ENCODE peak calls at places on chromosomes 2 and 18, in seven cellular contexts. I is fibroblast of lung; Q is cardiac muscle cell; R is heart left ventricle; M is colonic mucosa; J is left ventricle myocardium inferior; A is CD8-positive, alpha-beta T cell. U is an unnamed sample. For H3K4me1, the result is how much of the 10 kb centered on the place peaks cover.

GRCh38 chr2:156340818-156341481 is 8.4 kb upstream of the NR4A2 start:
- DNase-seq in I (no peak), Q (peak), R (no peak), M (no peak), J (no peak), A (no peak), U (no peak)

GRCh38 chr2:209145941-209146681 is 277.7 kb upstream of the MAP2 start:
- DNase-seq in I (no peak), Q (no peak), R (no peak), M (no peak), J (no peak), A (no peak), U (no peak)

GRCh38 chr2:60294901-60295590 is 258.4 kb downstream of the BCL11A start:
- DNase-seq in I (no peak), Q (peak), R (no peak), M (no peak), J (no peak), A (no peak), U (no peak)

GRCh38 chr2:129733579-129733978 is 245.9 kb upstream of the RAB6C start:
- DNase-seq in I (no peak), Q (no peak), R (no peak), M (no peak), J (no peak), A (no peak), U (no peak)

GRCh38 chr18:44700652-44701051 is 20.0 kb downstream of the SETBP1 start:
- DNase-seq in I (peak), Q (peak), R (no peak), M (no peak), J (no peak), A (no peak), U (no peak)

GRCh38 chr2:99571609-99572344 is 82.0 kb upstream of the REV1 start:
- DNase-seq in I (peak), Q (no peak), R (no peak), M (no peak), J (no peak), A (no peak), U (no peak)

GRCh38 chr2:224151680-224152310 is 112.7 kb upstream of the SERPINE2 start:
- DNase-seq in I (no peak), Q (no peak), R (no peak), M (no peak), J (no peak), A (no peak), U (peak)

GRCh38 chr18:36155960-36156757 is 26.5 kb downstream of the ELP2 start:
- DNase-seq in I (peak), Q (no peak), R (no peak), M (no peak), J (no peak), A (no peak), U (no peak)

GRCh38 chr2:101063753-101064502 is 61.8 kb downstream of the RPL31 start:
- DNase-seq in I (peak), Q (no peak), R (no peak), M (no peak), J (no peak), A (no peak), U (no peak)

GRCh38 chr2:217366246-217366645 is 506.4 kb upstream of the TNP1 start:
- DNase-seq in I (no peak), Q (no peak), R (no peak), M (no peak), J (no peak), A (no peak), U (no peak)

GRCh38 chr18:55452123-55452611 is 135.8 kb downstream of the TCF4 start:
- DNase-seq in I (peak), Q (no peak), R (no peak), M (no peak), J (no peak), A (no peak), U (peak)

GRCh38 chr2:30323499-30323898 is 92.2 kb downstream of the LBH start:
- DNase-seq in I (no peak), Q (no peak), R (no peak), M (no peak), J (no peak), A (no peak), U (no peak)

GRCh38 chr2:235836416-235837042 is 331.7 kb downstream of the GBX2 start:
- DNase-seq in I (no peak), Q (peak), R (no peak), M (no peak), J (no peak), A (peak), U (no peak)

GRCh38 chr2:16103614-16104344 is 163.4 kb downstream of the MYCN start:
- DNase-seq in I (no peak), Q (no peak), R (no peak), M (no peak), J (no peak), A (no peak), U (peak)

GRCh38 chr18:12251311-12251710 is 2.9 kb upstream of the CIDEA start:
- DNase-seq in I (no peak), Q (no peak), R (no peak), M (no peak), J (no peak), A (no peak), U (no peak)

GRCh38 chr2:241269707-241270520 is 45.6 kb downstream of the HDLBP start:
- DNase-seq in I (no peak), Q (no peak), R (no peak), M (no peak), J (no peak), A (no peak), U (no peak)

GRCh38 chr2:238865015-238865719 is 17.3 kb downstream of the TWIST2 start:
- DNase-seq in I (no peak), Q (no peak), R (no peak), M (no peak), J (no peak), A (peak), U (no peak)

GRCh38 chr2:118061135-118061955 is 26.9 kb upstream of the INSIG2 start:
- DNase-seq in I (peak), Q (peak), R (no peak), M (no peak), J (no peak), A (no peak), U (no peak)

GRCh38 chr2:203534486-203535077 is 519 bp downstream of the RAPH1 start:
- DNase-seq in I (peak), Q (peak), R (peak), M (peak), J (peak), A (peak), U (no peak)

GRCh38 chr2:66236816-66237469 is 198.0 kb upstream of the MEIS1 start:
- DNase-seq in I (no peak), Q (peak), R (no peak), M (no peak), J (no peak), A (no peak), U (peak)

GRCh38 chr2:232549655-232550350 is 554 bp downstream of the TIGD1 start:
- DNase-seq in I (no peak), Q (no peak), R (no peak), M (no peak), J (no peak), A (no peak), U (no peak)

GRCh38 chr2:157439792-157440186 is 4.1 kb downstream of the CYTIP start:
- DNase-seq in I (no peak), Q (no peak), R (no peak), M (peak), J (no peak), A (no peak), U (no peak)

GRCh38 chr2:202032841-202033316 is 776 bp upstream of the FZD7 start:
- DNase-seq in I (peak), Q (peak), R (peak), M (peak), J (peak), A (peak), U (peak)

GRCh38 chr18:7817596-7817995 is 250.5 kb downstream of the PTPRM start:
- DNase-seq in I (no peak), Q (no peak), R (no peak), M (no peak), J (no peak), A (no peak), U (no peak)

GRCh38 chr2:11835403-11835802 is 89.0 kb downstream of the LPIN1 start:
- DNase-seq in I (no peak), Q (no peak), R (no peak), M (no peak), J (no peak), A (no peak), U (no peak)

GRCh38 chr2:181683518-181684453 is 3.5 kb upstream of the NEUROD1 start:
- DNase-seq in I (peak), Q (peak), R (no peak), M (no peak), J (no peak), A (no peak), U (no peak)

GRCh38 chr2:234853739-234854138 is 98.1 kb upstream of the SH3BP4 start:
- DNase-seq in I (no peak), Q (no peak), R (no peak), M (no peak), J (no peak), A (no peak), U (no peak)

GRCh38 chr2:14303366-14304115 is 329.0 kb upstream of the LRATD1 start:
- DNase-seq in I (no peak), Q (no peak), R (no peak), M (no peak), J (no peak), A (no peak), U (no peak)

GRCh38 chr18:47677952-47678351 is 252.5 kb downstream of the SMAD2 start:
- DNase-seq in I (no peak), Q (no peak), R (no peak), M (no peak), J (no peak), A (no peak), U (no peak)
- H3K4me1 ChIP-seq in I (under half), Q (under half), R (under half), M (under half), J (under half), A (under half), U (under half)

DNA sequence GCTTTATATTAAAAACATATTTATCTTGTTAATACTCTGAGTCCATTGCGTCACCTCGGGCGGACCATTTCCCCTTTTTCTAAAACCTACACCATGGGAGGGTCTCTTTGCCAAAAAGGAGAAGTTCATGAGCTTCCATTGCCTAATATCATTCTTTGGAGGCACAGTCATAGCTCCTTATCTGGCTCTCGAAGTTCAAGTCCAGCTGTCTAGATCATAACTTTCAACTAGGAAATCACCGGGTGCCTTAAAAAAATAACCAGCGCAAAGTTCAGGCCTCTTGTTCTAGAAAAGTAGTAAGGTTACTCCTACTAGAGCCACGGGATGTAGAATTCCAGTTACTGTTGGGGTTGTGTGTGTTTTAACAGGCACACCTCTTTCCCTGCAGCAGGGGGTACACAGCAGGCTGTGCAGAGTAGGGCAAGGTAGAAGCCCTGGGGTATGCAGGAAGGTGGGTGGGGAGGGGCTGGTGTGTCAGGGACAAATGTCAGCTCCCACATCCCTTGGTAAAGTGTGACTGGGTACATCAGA is 50.6 kb downstream of the LRRFIP1 start:
- DNase-seq in I (peak), Q (no peak), R (no peak), M (peak), J (no peak), A (no peak), U (no peak)
- H3K4me1 ChIP-seq in I (under half), Q (under half), R (under half), M (under half), J (half or more), A (under half), U (under half)

GRCh38 chr2:3730646-3731045 is 27.3 kb downstream of the DCDC2C start:
- DNase-seq in I (peak), Q (no peak), R (no peak), M (no peak), J (no peak), A (no peak), U (no peak)
- H3K4me1 ChIP-seq in I (under half), Q (under half), R (under half), M (under half), J (under half), A (under half), U (under half)

DNA sequence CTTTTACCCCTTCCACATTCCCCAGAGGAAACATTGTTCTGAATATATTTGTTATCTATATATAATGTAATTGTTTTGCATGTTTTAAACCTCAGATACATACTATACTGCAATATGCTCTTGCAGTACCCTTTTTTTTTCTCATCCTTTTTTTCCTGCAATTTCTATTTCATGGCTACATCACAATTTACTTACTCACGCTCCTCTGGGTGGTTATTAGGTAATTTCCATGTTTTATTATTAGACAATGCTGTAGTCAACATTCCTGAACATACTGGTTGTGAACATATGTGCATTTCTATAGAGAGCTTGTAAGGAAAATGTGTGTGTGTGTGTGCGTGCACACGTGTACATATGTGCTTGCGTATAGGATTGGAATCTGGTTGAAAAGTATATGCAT is 22.2 kb downstream of the NCOA1 start:
- DNase-seq in I (no peak), Q (no peak), R (no peak), M (no peak), J (no peak), A (no peak), U (no peak)
- H3K4me1 ChIP-seq in I (under half), Q (under half), R (under half), M (under half), J (half or more), A (under half), U (under half)

DNA sequence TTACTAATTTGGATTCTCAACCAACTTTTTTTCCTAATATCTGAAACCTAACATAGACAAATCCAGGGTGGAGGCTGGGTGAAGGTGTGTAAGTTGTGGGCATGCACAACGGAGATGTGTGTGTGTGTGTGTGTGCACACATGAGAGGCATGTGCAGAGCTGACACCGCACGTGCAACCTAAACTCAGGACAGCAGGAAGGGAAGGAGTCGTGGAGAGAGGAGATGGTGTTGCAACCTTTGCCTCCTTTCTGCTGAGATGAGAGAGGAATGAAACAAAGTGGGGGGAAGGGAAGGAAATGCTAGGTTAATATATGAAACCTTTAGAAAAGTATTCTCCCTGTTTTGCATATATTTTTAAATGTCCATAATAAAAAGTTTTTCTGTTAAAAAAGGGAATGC is 64.7 kb downstream of the KCTD1 start:
- DNase-seq in I (no peak), Q (no peak), R (no peak), M (no peak), J (no peak), A (no peak), U (no peak)
- H3K4me1 ChIP-seq in I (under half), Q (under half), R (under half), M (under half), J (under half), A (under half), U (under half)

DNA sequence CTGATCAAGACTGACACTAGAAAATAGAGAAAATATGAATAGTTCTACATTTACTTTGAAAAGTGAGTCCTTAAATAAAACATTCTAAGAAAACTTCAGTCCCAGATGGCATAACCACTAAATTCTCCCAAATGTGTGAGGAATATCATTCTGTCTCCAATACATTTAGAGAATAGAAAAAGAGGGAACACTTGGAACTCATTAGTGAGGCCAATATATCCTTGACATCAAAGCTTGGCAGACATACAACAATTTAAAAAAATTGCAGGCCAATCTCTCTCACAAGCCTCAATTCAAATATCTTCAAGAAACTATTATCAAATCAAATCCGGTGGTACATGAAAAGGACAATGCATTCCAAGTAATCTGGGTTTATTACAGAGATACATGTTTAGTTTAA is 79.3 kb upstream of the TMEM247 start:
- DNase-seq in I (no peak), Q (no peak), R (no peak), M (no peak), J (no peak), A (no peak), U (no peak)
- H3K4me1 ChIP-seq in I (under half), Q (under half), R (under half), M (under half), J (under half), A (under half), U (under half)

DNA sequence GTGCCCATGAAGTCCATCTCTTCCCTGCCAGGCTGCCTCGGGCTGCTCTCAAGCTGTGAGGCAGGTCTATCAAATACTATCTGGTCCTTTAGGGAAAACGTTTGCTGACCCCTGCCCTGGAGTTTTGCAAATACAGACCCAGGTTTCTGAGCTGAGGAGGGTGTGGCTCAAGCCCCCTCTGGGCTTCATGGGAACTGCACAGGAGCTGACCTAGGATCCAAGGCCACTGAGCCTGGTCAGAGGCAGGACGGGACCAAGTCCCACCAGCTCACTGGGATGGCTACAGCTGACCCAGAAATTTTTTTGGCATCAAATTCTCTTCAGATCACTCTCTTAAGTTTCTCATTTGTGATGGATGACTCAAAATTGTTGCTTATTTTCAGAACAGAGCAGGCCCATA is 14.1 kb downstream of the ZNF516 start:
- DNase-seq in I (no peak), Q (no peak), R (no peak), M (no peak), J (no peak), A (no peak), U (no peak)
- H3K4me1 ChIP-seq in I (under half), Q (under half), R (under half), M (under half), J (under half), A (under half), U (under half)

GRCh38 chr2:216082805-216083204 is 1.1 kb downstream of the TMEM169 start:
- DNase-seq in I (peak), Q (peak), R (peak), M (no peak), J (no peak), A (no peak), U (peak)

GRCh38 chr2:216082388-216082733 is 642 bp downstream of the TMEM169 start:
- DNase-seq in I (no peak), Q (no peak), R (no peak), M (no peak), J (no peak), A (no peak), U (no peak)

GRCh38 chr2:216081012-216081411 is 597 bp downstream of the PECR start:
- DNase-seq in I (no peak), Q (no peak), R (no peak), M (no peak), J (no peak), A (no peak), U (no peak)

GRCh38 chr2:216083464-216084279 is 2.0 kb downstream of the TMEM169 start:
- DNase-seq in I (peak), Q (no peak), R (no peak), M (no peak), J (no peak), A (no peak), U (peak)

DNA sequence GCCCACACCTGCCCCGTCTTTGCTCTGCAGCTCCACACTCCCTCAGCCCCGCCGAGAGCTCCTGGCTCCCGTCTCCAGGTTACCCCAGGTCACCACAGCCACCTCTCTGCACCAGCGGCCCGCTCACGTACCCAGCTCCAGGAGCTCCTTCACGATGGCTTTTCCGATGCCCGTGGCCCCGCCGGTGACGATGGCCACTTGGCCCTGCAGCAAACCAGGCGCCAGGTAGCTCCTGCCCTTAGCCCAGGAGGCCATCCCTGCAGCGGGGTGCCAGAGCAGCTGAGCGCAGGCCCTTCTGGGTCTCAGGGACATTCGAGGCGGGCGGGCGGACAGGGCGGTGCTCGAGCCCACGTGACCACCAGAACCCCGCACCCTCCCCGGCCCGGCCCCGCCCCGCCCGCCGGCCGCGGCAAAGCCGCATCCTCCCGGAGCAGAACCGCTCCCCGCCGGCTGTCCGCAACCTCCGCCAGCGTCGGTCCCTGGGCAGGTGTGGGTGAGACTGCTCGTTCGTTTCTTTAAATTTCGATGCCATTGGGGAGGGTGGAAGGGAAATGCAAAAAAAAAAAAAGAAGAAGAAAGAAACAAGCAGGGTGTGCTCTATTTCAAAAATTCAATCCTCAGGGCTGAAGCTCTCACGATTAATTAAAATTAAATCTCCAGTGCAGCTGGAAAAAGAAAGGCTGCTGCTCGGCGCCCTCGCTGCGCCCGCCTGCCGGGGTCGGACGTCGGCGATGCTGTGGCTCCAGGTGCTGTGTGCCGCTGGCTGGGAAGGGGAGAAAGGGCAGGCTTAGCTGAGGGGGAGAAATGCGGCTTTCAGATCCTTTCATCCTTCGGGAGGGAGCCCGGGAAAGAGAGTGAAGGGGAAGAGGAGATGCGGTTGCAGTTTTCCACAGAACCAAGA is at the start of the genes PECR and TMEM169:
- DNase-seq in I (peak), Q (peak), R (peak), M (peak), J (peak), A (peak), U (peak)
- H3K4me1 ChIP-seq in I (under half), Q (under half), R (under half), M (under half), J (under half), A (half or more), U (under half)

GRCh38 chr2:109275120-109276040 is 146.4 kb downstream of the SH3RF3 start:
- DNase-seq in I (no peak), Q (no peak), R (no peak), M (no peak), J (no peak), A (no peak), U (no peak)
- H3K4me1 ChIP-seq in I (under half), Q (under half), R (under half), M (under half), J (under half), A (under half), U (under half)

GRCh38 chr18:2900742-2901404 is 54.1 kb downstream of the EMILIN2 start:
- DNase-seq in I (no peak), Q (peak), R (no peak), M (no peak), J (no peak), A (no peak), U (no peak)
- H3K4me1 ChIP-seq in I (under half), Q (half or more), R (under half), M (under half), J (half or more), A (under half), U (under half)

U was measured in BE2C.